ENCODE peak calls at places on chromosomes 12 and 14, in four cellular contexts. U, G, Y and O are unnamed samples.

GRCh38 chr12:52980096-52980694 is 26.1 kb upstream of the EIF4B start:
- DNase-seq in Y (no peak), G (no peak), U (no peak), O (no peak)

GRCh38 chr14:73762375-73762822 is 48.2 kb upstream of the PNMA1 start:
- DNase-seq in U (peak), G (no peak), Y (no peak), O (peak)

GRCh38 chr12:106254724-106255123 is 6.9 kb upstream of the CKAP4 start:
- DNase-seq in G (no peak), U (no peak), Y (no peak), O (no peak)

GRCh38 chr12:104758771-104759170 is 199.3 kb downstream of the SLC41A2 start:
- DNase-seq in Y (no peak), G (no peak), U (no peak), O (no peak)

GRCh38 chr12:56103066-56103711 is 1.2 kb upstream of the PA2G4 start:
- DNase-seq in Y (no peak), U (no peak), G (no peak), O (no peak)

GRCh38 chr12:73531752-73532151 is 1005.9 kb upstream of the ATXN7L3B start:
- DNase-seq in Y (no peak), G (no peak), U (no peak), O (no peak)

GRCh38 chr14:68380304-68380840 is 412.5 kb downstream of the ZFP36L1 start:
- DNase-seq in U (peak), G (no peak), Y (no peak), O (peak)

GRCh38 chr12:12954361-12954760 is 2.4 kb upstream of the GPRC5D start:
- DNase-seq in U (no peak), Y (no peak), G (no peak), O (no peak)

GRCh38 chr12:129300011-129300410 is 446.7 kb downstream of the GLT1D1 start:
- DNase-seq in U (no peak), G (no peak), Y (no peak), O (no peak)

GRCh38 chr12:71477609-71478008 is 38.0 kb downstream of the LGR5 start:
- DNase-seq in U (no peak), G (no peak), Y (no peak), O (no peak)

GRCh38 chr14:23306412-23307145 is at the start of gene BCL2L2:
- DNase-seq in U (peak), Y (peak), G (no peak), O (peak)

GRCh38 chr14:54566152-54566409 is 847 bp upstream of the SAMD4A start:
- DNase-seq in Y (no peak), U (no peak), G (no peak), O (no peak)

GRCh38 chr14:96038920-96039632 is at the start of gene C14orf132:
- DNase-seq in U (peak), G (no peak), Y (peak), O (peak)

GRCh38 chr14:100830681-100831080 is 4.8 kb downstream of the MEG3 start:
- DNase-seq in U (no peak), G (no peak), Y (no peak), O (no peak)

GRCh38 chr14:30214456-30215090 is 286.9 kb upstream of the PRKD1 start:
- DNase-seq in G (no peak), Y (no peak), U (peak), O (peak)

GRCh38 chr14:73785336-73785833 is 66.2 kb upstream of the PTGR2 start:
- DNase-seq in Y (no peak), G (peak), U (no peak), O (no peak)

GRCh38 chr12:19641235-19642080 is 202.2 kb downstream of the AEBP2 start:
- DNase-seq in G (no peak), Y (no peak), U (no peak), O (no peak)

GRCh38 chr14:73198253-73198652 is 39.1 kb upstream of the PAPLN start:
- DNase-seq in U (no peak), Y (no peak), G (no peak), O (no peak)

GRCh38 chr12:94622475-94622874 is 27.9 kb downstream of the TMCC3 start:
- DNase-seq in G (no peak), Y (no peak), U (no peak), O (no peak)

GRCh38 chr14:54908230-54908629 is 5.6 kb upstream of the GCH1 start:
- DNase-seq in Y (no peak), U (peak), G (no peak), O (no peak)

GRCh38 chr14:31692376-31692781 is 131.2 kb downstream of the NUBPL start:
- DNase-seq in U (peak), G (no peak), Y (no peak), O (no peak)

GRCh38 chr14:54927551-54927950 is 24.9 kb upstream of the GCH1 start:
- DNase-seq in U (no peak), Y (no peak), G (no peak), O (no peak)

GRCh38 chr12:52801773-52802172 is 5.9 kb upstream of the KRT3 start:
- DNase-seq in G (no peak), U (no peak), Y (no peak), O (no peak)

GRCh38 chr12:45214739-45215418 is 1.0 kb upstream of the ANO6 start:
- DNase-seq in G (no peak), U (no peak), Y (no peak), O (no peak)

GRCh38 chr14:63897706-63898105 is 44.9 kb downstream of the SYNE2 start:
- DNase-seq in Y (no peak), G (no peak), U (no peak), O (no peak)

GRCh38 chr14:79564371-79564770 is 646.9 kb downstream of the DIO2 start:
- DNase-seq in Y (no peak), U (no peak), G (no peak), O (no peak)

GRCh38 chr14:105485720-105486332 is 860 bp upstream of the CRIP1 start:
- DNase-seq in Y (peak), G (no peak), U (peak), O (peak)

GRCh38 chr12:95257541-95257940 is 39.9 kb downstream of the VEZT start:
- DNase-seq in G (no peak), U (no peak), Y (no peak), O (no peak)

GRCh38 chr12:29241821-29242591 is 92.9 kb downstream of the FAR2 start:
- DNase-seq in Y (peak), U (peak), G (peak), O (peak)

GRCh38 chr12:124284368-124284767 is 10.5 kb upstream of the RFLNA start:
- DNase-seq in U (no peak), Y (no peak), G (no peak), O (no peak)

GRCh38 chr12:90301095-90301494 is 592.5 kb upstream of the ATP2B1 start:
- DNase-seq in Y (no peak), U (no peak), G (no peak), O (no peak)

GRCh38 chr14:31395572-31396205 is 24.7 kb downstream of the HEATR5A start:
- DNase-seq in G (no peak), Y (no peak), U (no peak), O (no peak)

GRCh38 chr12:108514973-108515814 is at the start of gene FICD:
- DNase-seq in U (peak), G (peak), Y (peak), O (peak)

GRCh38 chr12:118359541-118359915 is 13.2 kb downstream of the TAOK3 start:
- DNase-seq in Y (no peak), G (no peak), U (no peak), O (peak)

GRCh38 chr12:116159175-116159574 is 118.3 kb downstream of the MED13L start:
- DNase-seq in U (no peak), G (no peak), Y (no peak), O (no peak)

GRCh38 chr12:76186507-76186906 is 102.0 kb upstream of the NAP1L1 start:
- DNase-seq in G (no peak), Y (no peak), U (no peak), O (no peak)

GRCh38 chr12:66449531-66449930 is 147.2 kb downstream of the HELB start:
- DNase-seq in Y (no peak), G (no peak), U (no peak), O (no peak)
- TF ChIP-seq CTCF in Y (no peak), G (no peak), U (no peak), O (no peak)

DNA sequence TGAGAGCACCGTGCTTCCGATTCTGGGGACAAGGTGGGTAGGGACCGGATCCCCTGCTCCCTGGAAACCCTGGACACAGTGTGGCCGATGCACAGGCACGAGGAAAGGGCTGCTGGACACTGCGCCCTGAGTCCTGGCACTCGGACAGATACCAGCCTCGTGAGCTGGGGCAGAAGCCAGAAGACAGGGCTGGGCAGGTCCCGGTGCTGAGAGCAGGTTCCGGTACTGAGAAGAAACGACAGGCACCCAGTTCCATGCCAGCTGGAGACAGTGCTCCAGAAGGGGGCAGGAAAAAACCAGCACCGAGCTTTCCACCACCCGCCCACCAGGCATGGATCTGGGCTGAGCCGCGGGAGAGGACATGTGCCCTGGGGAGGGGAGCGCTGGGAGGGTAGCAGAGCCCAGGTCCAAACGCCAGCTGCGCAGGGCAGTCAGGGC is 6.5 kb downstream of the XRCC3 start:
- DNase-seq in Y (no peak), U (no peak), G (no peak), O (no peak)
- TF ChIP-seq CTCF in Y (no peak), U (no peak), G (no peak), O (no peak)

DNA sequence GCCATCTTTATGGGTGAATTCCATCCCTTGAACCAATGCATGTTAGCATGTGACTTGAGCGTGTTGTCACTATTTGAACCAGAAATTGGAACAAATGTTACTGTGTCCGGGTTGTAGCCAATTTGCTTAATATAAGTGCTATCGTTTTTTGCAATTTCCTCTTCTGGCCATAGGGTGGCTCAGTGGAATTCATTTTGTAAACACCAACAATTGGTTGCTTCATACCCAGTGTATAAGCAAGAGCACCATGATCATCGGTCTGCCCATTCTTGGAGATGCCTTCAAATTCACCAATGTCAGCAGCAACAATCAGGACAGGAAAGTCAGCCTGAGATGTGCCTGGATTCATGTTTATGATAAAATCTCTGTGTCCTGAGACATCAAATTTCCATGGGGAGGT is 5.0 kb upstream of the NEDD1 start:
- DNase-seq in U (no peak), Y (no peak), G (no peak), O (no peak)
- TF ChIP-seq CTCF in U (peak), Y (no peak), G (peak), O (peak)

DNA sequence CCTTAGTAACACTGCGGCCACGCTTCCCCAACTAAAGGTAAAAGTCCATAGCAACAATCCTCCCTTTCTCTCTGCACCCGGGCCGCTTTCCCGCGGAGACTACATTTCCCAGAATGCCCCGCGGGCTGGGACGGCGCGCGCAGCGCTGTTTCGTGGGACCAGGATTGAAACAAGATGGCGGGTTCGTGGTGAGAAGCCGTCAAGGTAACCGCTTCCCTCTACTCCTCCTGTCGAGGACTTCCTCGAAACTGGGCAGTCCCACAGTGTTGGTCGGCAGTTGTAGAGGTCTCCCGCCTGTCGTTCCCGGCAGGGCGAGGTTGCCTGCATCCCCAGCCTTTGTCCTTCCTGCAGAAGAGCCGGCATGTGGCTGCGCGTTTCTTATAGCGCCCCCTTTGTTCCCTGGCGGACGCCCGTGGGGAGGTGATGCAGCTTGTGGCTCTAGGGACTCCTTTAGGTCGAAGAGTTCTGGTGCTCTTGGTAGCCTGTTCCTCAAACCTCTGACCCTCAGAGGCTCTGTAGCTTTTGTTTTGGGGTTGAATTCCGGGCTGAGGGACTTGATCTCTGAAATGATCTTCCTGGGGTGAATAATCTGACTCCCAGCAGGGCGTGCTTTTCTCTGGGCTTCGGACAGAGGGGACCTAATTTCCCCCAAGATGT is at the start of gene MRPL42:
- DNase-seq in Y (peak), U (peak), G (peak), O (peak)
- TF ChIP-seq CTCF in Y (peak), U (peak), G (peak), O (peak)

GRCh38 chr14:76472199-76472723 is 96.3 kb downstream of the ESRRB start:
- DNase-seq in U (no peak), G (no peak), Y (no peak), O (no peak)

GRCh38 chr14:76467843-76468242 is 91.9 kb downstream of the ESRRB start:
- DNase-seq in Y (no peak), G (no peak), U (no peak), O (no peak)

DNA sequence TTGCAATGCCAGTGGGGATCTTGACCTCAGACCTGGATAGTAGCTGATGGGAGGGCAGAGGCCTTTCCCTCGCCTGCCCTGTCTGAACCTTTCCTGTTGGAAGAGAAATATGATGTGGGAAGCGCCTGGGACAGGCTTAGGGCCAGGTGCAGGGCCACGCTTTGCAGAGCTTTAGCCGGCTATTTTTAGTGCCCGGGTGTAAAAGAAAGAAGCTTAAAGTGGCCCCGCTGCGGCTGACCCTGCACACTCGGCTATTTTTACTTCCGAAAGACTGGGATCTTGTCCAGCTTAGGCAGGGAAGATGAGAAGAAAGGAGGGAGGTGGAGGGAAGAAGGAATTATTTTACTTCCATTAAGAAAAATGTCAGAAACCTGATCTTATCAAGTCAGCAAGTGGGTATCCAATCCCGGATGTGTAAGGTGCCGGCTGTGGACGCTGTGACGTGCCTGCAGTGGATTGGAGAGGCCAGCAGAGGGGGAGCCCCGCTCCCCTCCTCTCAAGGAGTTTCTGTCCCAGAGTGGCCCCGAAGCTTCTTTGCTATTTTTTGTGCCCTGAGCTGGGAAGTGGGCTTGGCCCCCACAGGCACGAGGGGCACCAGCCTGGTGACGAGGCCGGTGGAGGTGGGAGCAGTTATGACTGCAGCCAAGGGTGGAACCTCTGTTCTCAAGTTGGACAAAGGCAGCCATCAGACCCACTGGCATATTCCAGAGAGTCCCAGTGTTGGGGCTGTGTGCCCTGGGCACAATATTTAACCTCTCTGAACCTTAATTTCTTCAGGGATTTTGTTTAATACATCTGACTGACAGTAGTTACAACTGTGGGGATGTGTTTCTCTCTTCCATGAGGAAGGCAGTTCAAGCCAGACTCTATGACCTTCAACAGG is 97.7 kb downstream of the ESRRB start:
- DNase-seq in U (peak), Y (peak), G (no peak), O (no peak)
- TF ChIP-seq CTCF in U (no peak), Y (peak), G (no peak), O (no peak)

GRCh38 chr14:61064210-61064609 is 83.2 kb downstream of the SLC38A6 start:
- DNase-seq in U (no peak), Y (no peak), G (no peak), O (no peak)
- TF ChIP-seq CTCF in U (no peak), Y (no peak), G (peak), O (no peak)